ENCODE peak calls at places on chromosome 21, in nine cellular contexts. D, H, I, L, P, O, X, A and C are unnamed samples.

GRCh38 chr21:27300770-27301169 is 333.9 kb upstream of the ADAMTS5 start:
- DNase-seq in A (no peak), L (peak), I (no peak), O (no peak), D (no peak), P (no peak), X (no peak), H (no peak), C (no peak)

GRCh38 chr21:37580690-37581089 is 214.1 kb downstream of the DYRK1A start:
- DNase-seq in H (no peak), I (no peak), A (no peak), O (no peak), D (no peak), P (no peak), X (no peak), L (no peak), C (no peak)

GRCh38 chr21:45080232-45080631 is 5.9 kb downstream of the ADARB1 start:
- DNase-seq in A (no peak), O (no peak), H (no peak), I (no peak), L (no peak), P (no peak), D (no peak), X (no peak), C (no peak)

GRCh38 chr21:38527737-38528136 is 29.5 kb upstream of the ERG start:
- DNase-seq in P (no peak), X (peak), O (no peak), H (no peak), D (no peak), I (no peak), L (no peak), A (no peak), C (no peak)

GRCh38 chr21:27590271-27590670 is 623.4 kb upstream of the ADAMTS5 start:
- DNase-seq in D (no peak), O (peak), P (no peak), L (peak), A (peak), H (peak), I (no peak), X (no peak), C (no peak)

GRCh38 chr21:17585875-17586450 is 26.7 kb downstream of the BTG3 start:
- DNase-seq in D (no peak), O (no peak), A (no peak), H (peak), L (peak), I (no peak), P (no peak), X (no peak), C (peak)

GRCh38 chr21:42666918-42667317 is 13.5 kb downstream of the PDE9A start:
- DNase-seq in O (no peak), P (no peak), D (no peak), H (no peak), A (no peak), I (no peak), L (no peak), X (no peak), C (no peak)

GRCh38 chr21:44583800-44584147 is 3.4 kb upstream of the KRTAP10-5 start:
- DNase-seq in I (no peak), O (no peak), P (peak), H (no peak), X (no peak), D (no peak), L (no peak), A (no peak), C (no peak)

GRCh38 chr21:38806153-38806941 is 618 bp downstream of the ETS2 start:
- DNase-seq in L (no peak), O (peak), A (peak), I (no peak), X (peak), D (peak), P (peak), H (peak), C (peak)

GRCh38 chr21:16193758-16194606 is 464.2 kb downstream of the USP25 start:
- DNase-seq in H (peak), D (peak), L (peak), O (peak), P (peak), X (peak), A (peak), I (no peak), C (no peak)

GRCh38 chr21:31914472-31914871 is 41.7 kb downstream of the HUNK start:
- DNase-seq in X (no peak), D (no peak), A (no peak), O (no peak), P (no peak), I (no peak), L (no peak), H (no peak), C (no peak)

GRCh38 chr21:38903578-38904193 is 98.0 kb downstream of the ETS2 start:
- DNase-seq in O (peak), X (no peak), H (peak), I (no peak), D (peak), A (peak), P (no peak), L (no peak), C (peak)

GRCh38 chr21:15631342-15631741 is 98.4 kb upstream of the USP25 start:
- DNase-seq in X (no peak), L (peak), H (peak), I (no peak), O (no peak), P (no peak), A (no peak), D (no peak), C (no peak)

GRCh38 chr21:25039461-25040380 is 567.6 kb downstream of the MRPL39 start:
- DNase-seq in O (no peak), D (no peak), H (peak), X (no peak), A (no peak), P (no peak), L (no peak), I (no peak), C (peak)

GRCh38 chr21:44865561-44866280 is 7.8 kb downstream of the PTTG1IP start:
- DNase-seq in I (no peak), L (no peak), O (peak), A (no peak), X (no peak), P (peak), D (no peak), H (peak), C (peak)

GRCh38 chr21:33362044-33362555 is 37.3 kb downstream of the IFNAR1 start:
- DNase-seq in L (no peak), I (peak), A (no peak), O (no peak), D (no peak), P (peak), H (peak), X (peak), C (peak)

GRCh38 chr21:26093094-26093493 is 77.5 kb downstream of the APP start:
- DNase-seq in O (no peak), X (no peak), A (no peak), D (no peak), H (peak), L (no peak), P (no peak), I (no peak), C (no peak)

GRCh38 chr21:31922881-31923280 is 50.1 kb downstream of the HUNK start:
- DNase-seq in O (no peak), I (no peak), A (no peak), D (no peak), P (no peak), H (no peak), X (no peak), L (no peak), C (peak)

GRCh38 chr21:16133248-16133647 is 403.5 kb downstream of the USP25 start:
- DNase-seq in L (no peak), H (no peak), D (no peak), I (no peak), O (no peak), A (no peak), P (no peak), X (no peak), C (no peak)

GRCh38 chr21:42025392-42026071 is 15.4 kb upstream of the ZBTB21 start:
- DNase-seq in H (no peak), P (no peak), A (no peak), X (no peak), D (no peak), L (no peak), O (no peak), I (no peak), C (no peak)

GRCh38 chr21:31630062-31630711 is 29.3 kb upstream of the SOD1 start:
- DNase-seq in O (peak), H (peak), P (no peak), L (peak), I (no peak), D (peak), A (no peak), X (no peak), C (peak)

GRCh38 chr21:36150192-36150711 is 6.4 kb upstream of the DOP1B start:
- DNase-seq in O (peak), X (no peak), D (peak), I (no peak), L (peak), P (no peak), H (peak), A (peak), C (no peak)

GRCh38 chr21:46077674-46078101 is 20.2 kb upstream of the COL6A2 start:
- DNase-seq in P (no peak), A (no peak), H (no peak), X (peak), I (no peak), D (peak), O (peak), L (no peak), C (no peak)

GRCh38 chr21:41832230-41833137 is 46.7 kb downstream of the PRDM15 start:
- DNase-seq in P (no peak), O (peak), D (no peak), I (no peak), L (no peak), H (no peak), A (no peak), X (no peak), C (no peak)